ENCODE peak calls at places on chromosomes 5 and 9, in five cellular contexts. One of them, this sample, is unnamed.

GRCh38 chr9:95207403-95207802 is 110.1 kb downstream of the FANCC start:
- DNase-seq in hepatocyte: no peak
- DNase-seq in OCI-LY7: no peak
- DNase-seq in endothelial cell of umbilical vein: no peak
- DNase-seq in A549: no peak
- DNase-seq in this sample: no peak

GRCh38 chr5:132313961-132314432 is 19.8 kb downstream of the SLC22A4 start:
- DNase-seq in hepatocyte: no peak
- DNase-seq in OCI-LY7: no peak
- DNase-seq in endothelial cell of umbilical vein: no peak
- DNase-seq in A549: no peak
- DNase-seq in this sample: no peak

GRCh38 chr9:35385042-35385441 is 104.9 kb upstream of the RUSC2 start:
- DNase-seq in hepatocyte: peak
- DNase-seq in OCI-LY7: no peak
- DNase-seq in endothelial cell of umbilical vein: peak
- DNase-seq in A549: peak
- DNase-seq in this sample: no peak

GRCh38 chr5:131096774-131097695 is 68.0 kb downstream of the HINT1 start:
- DNase-seq in hepatocyte: no peak
- DNase-seq in OCI-LY7: no peak
- DNase-seq in endothelial cell of umbilical vein: no peak
- DNase-seq in A549: no peak
- DNase-seq in this sample: no peak

GRCh38 chr9:36163049-36163839 is 5.9 kb upstream of the CCIN start:
- DNase-seq in hepatocyte: peak
- DNase-seq in OCI-LY7: no peak
- DNase-seq in endothelial cell of umbilical vein: peak
- DNase-seq in A549: peak
- DNase-seq in this sample: no peak

GRCh38 chr9:82252116-82252515 is 263.5 kb downstream of the SPATA31D1 start:
- DNase-seq in hepatocyte: no peak
- DNase-seq in OCI-LY7: no peak
- DNase-seq in endothelial cell of umbilical vein: no peak
- DNase-seq in A549: no peak
- DNase-seq in this sample: no peak

GRCh38 chr5:54646285-54647101 is 128.9 kb downstream of the SNX18 start:
- DNase-seq in hepatocyte: no peak
- DNase-seq in OCI-LY7: peak
- DNase-seq in endothelial cell of umbilical vein: peak
- DNase-seq in A549: peak
- DNase-seq in this sample: peak

GRCh38 chr5:107487056-107487461 is 183.7 kb downstream of the EFNA5 start:
- DNase-seq in hepatocyte: no peak
- DNase-seq in OCI-LY7: no peak
- DNase-seq in endothelial cell of umbilical vein: peak
- DNase-seq in A549: no peak
- DNase-seq in this sample: no peak

GRCh38 chr5:135823799-135824366 is 10.6 kb upstream of the SLC25A48 start:
- DNase-seq in hepatocyte: no peak
- DNase-seq in OCI-LY7: no peak
- DNase-seq in endothelial cell of umbilical vein: no peak
- DNase-seq in A549: no peak
- DNase-seq in this sample: no peak

GRCh38 chr9:1869843-1870242 is 145.3 kb upstream of the SMARCA2 start:
- DNase-seq in hepatocyte: peak
- DNase-seq in OCI-LY7: peak
- DNase-seq in endothelial cell of umbilical vein: no peak
- DNase-seq in A549: peak
- DNase-seq in this sample: peak

GRCh38 chr5:152932631-152933030 is 527.6 kb upstream of the NMUR2 start:
- DNase-seq in hepatocyte: no peak
- DNase-seq in OCI-LY7: no peak
- DNase-seq in endothelial cell of umbilical vein: no peak
- DNase-seq in A549: no peak
- DNase-seq in this sample: no peak

GRCh38 chr5:147216552-147217154 is 18.2 kb upstream of the STK32A start:
- DNase-seq in hepatocyte: peak
- DNase-seq in OCI-LY7: no peak
- DNase-seq in endothelial cell of umbilical vein: no peak
- DNase-seq in A549: no peak
- DNase-seq in this sample: no peak

GRCh38 chr9:94920439-94920951 is 194.0 kb downstream of the AOPEP start:
- DNase-seq in hepatocyte: peak
- DNase-seq in OCI-LY7: no peak
- DNase-seq in endothelial cell of umbilical vein: no peak
- DNase-seq in A549: peak
- DNase-seq in this sample: no peak

GRCh38 chr5:80569961-80570786 is at the start of gene ANKRD34B:
- DNase-seq in hepatocyte: peak
- DNase-seq in OCI-LY7: no peak
- DNase-seq in endothelial cell of umbilical vein: peak
- DNase-seq in A549: peak
- DNase-seq in this sample: no peak

GRCh38 chr9:71249729-71250317 is 128.4 kb upstream of the TRPM3 start:
- DNase-seq in hepatocyte: peak
- DNase-seq in OCI-LY7: peak
- DNase-seq in endothelial cell of umbilical vein: peak
- DNase-seq in A549: peak
- DNase-seq in this sample: peak

GRCh38 chr9:98318041-98318790 is 62.8 kb upstream of the TBC1D2 start:
- DNase-seq in hepatocyte: no peak
- DNase-seq in OCI-LY7: no peak
- DNase-seq in endothelial cell of umbilical vein: no peak
- DNase-seq in A549: no peak
- DNase-seq in this sample: no peak

GRCh38 chr9:98709968-98710965 is 1.5 kb upstream of the GABBR2 start:
- DNase-seq in hepatocyte: peak
- DNase-seq in OCI-LY7: no peak
- DNase-seq in endothelial cell of umbilical vein: peak
- DNase-seq in A549: peak
- DNase-seq in this sample: peak

GRCh38 chr9:92807757-92808725 is 43.4 kb upstream of the BICD2 start:
- DNase-seq in hepatocyte: no peak
- DNase-seq in OCI-LY7: no peak
- DNase-seq in endothelial cell of umbilical vein: no peak
- DNase-seq in A549: no peak
- DNase-seq in this sample: no peak

GRCh38 chr5:8842906-8843590 is 702.8 kb downstream of the SEMA5A start:
- DNase-seq in hepatocyte: peak
- DNase-seq in OCI-LY7: no peak
- DNase-seq in endothelial cell of umbilical vein: no peak
- DNase-seq in A549: no peak
- DNase-seq in this sample: no peak

GRCh38 chr5:2038337-2039179 is 155.8 kb upstream of the IRX4 start:
- DNase-seq in hepatocyte: peak
- DNase-seq in OCI-LY7: peak
- DNase-seq in endothelial cell of umbilical vein: peak
- DNase-seq in A549: peak
- DNase-seq in this sample: peak

GRCh38 chr5:94618029-94618492 is 343 bp downstream of the KIAA0825 start:
- DNase-seq in hepatocyte: peak
- DNase-seq in OCI-LY7: peak
- DNase-seq in endothelial cell of umbilical vein: peak
- DNase-seq in A549: peak
- DNase-seq in this sample: peak

GRCh38 chr5:58751222-58751621 is 168.3 kb downstream of the RAB3C start:
- DNase-seq in hepatocyte: peak
- DNase-seq in OCI-LY7: no peak
- DNase-seq in endothelial cell of umbilical vein: peak
- DNase-seq in A549: peak
- DNase-seq in this sample: no peak

GRCh38 chr9:77750981-77751340 is 102.8 kb upstream of the GNA14 start:
- DNase-seq in hepatocyte: no peak
- DNase-seq in OCI-LY7: no peak
- DNase-seq in endothelial cell of umbilical vein: peak
- DNase-seq in A549: no peak
- DNase-seq in this sample: no peak

GRCh38 chr9:81361311-81361710 is 328.0 kb downstream of the TLE1 start:
- DNase-seq in hepatocyte: no peak
- DNase-seq in OCI-LY7: no peak
- DNase-seq in endothelial cell of umbilical vein: no peak
- DNase-seq in A549: no peak
- DNase-seq in this sample: no peak

GRCh38 chr5:54518146-54519082 is 855 bp downstream of the SNX18 start:
- DNase-seq in hepatocyte: peak
- DNase-seq in OCI-LY7: peak
- DNase-seq in endothelial cell of umbilical vein: peak
- DNase-seq in A549: peak
- DNase-seq in this sample: no peak

GRCh38 chr5:131794596-131794995 is 2.2 kb downstream of the FNIP1 start:
- DNase-seq in hepatocyte: no peak
- DNase-seq in OCI-LY7: peak
- DNase-seq in endothelial cell of umbilical vein: no peak
- DNase-seq in A549: no peak
- DNase-seq in this sample: no peak

GRCh38 chr9:81069923-81070322 is 619.4 kb downstream of the TLE1 start:
- DNase-seq in hepatocyte: no peak
- DNase-seq in OCI-LY7: no peak
- DNase-seq in endothelial cell of umbilical vein: no peak
- DNase-seq in A549: no peak
- DNase-seq in this sample: no peak

GRCh38 chr5:92527311-92528078 is 1053.5 kb downstream of the NR2F1-AS1 start:
- DNase-seq in hepatocyte: no peak
- DNase-seq in OCI-LY7: no peak
- DNase-seq in endothelial cell of umbilical vein: no peak
- DNase-seq in A549: no peak
- DNase-seq in this sample: no peak

DNA sequence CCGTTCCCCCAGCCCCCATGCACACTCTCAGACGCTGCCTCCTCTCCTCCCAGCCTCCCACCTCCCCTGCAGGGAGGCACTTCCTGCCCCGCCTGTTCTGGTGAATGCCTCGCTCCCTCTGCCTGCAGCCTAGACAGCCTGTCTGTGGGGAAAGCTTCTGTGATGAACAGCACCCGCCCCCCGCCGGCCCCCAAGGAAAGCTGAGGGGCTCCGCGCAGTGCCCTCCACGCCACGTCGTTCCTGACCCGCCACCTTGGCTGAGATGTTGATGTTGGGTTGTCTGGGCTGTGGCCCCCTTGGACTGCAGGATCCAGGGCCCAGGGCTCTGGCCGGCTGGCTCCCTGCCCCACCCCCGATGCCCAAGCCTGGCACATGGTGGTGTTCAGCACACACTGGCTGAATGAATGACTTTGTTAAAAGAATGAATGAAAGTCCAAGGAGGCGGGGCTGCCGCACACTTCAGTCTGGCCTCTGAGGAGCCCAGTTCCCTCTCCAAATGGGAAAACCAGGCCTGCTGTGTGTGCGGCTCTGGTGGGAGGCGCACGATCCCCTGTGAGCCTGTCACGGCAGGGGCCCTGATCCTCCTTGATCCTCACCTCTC is 2.1 kb upstream of the MYMK start:
- DNase-seq in hepatocyte: no peak
- DNase-seq in OCI-LY7: no peak
- DNase-seq in endothelial cell of umbilical vein: no peak
- DNase-seq in A549: no peak
- DNase-seq in this sample: no peak
- H3K4me2 ChIP-seq in hepatocyte: peak
- H3K4me2 ChIP-seq in OCI-LY7: no peak
- H3K4me2 ChIP-seq in endothelial cell of umbilical vein: no peak
- H3K4me2 ChIP-seq in A549: no peak
- H3K4me2 ChIP-seq in this sample: no peak

GRCh38 chr5:96538831-96539250 is 105.8 kb upstream of the PCSK1 start:
- DNase-seq in hepatocyte: no peak
- DNase-seq in OCI-LY7: no peak
- DNase-seq in endothelial cell of umbilical vein: peak
- DNase-seq in A549: peak
- DNase-seq in this sample: no peak
- H3K4me2 ChIP-seq in hepatocyte: no peak
- H3K4me2 ChIP-seq in OCI-LY7: no peak
- H3K4me2 ChIP-seq in endothelial cell of umbilical vein: peak
- H3K4me2 ChIP-seq in A549: peak
- H3K4me2 ChIP-seq in this sample: no peak

DNA sequence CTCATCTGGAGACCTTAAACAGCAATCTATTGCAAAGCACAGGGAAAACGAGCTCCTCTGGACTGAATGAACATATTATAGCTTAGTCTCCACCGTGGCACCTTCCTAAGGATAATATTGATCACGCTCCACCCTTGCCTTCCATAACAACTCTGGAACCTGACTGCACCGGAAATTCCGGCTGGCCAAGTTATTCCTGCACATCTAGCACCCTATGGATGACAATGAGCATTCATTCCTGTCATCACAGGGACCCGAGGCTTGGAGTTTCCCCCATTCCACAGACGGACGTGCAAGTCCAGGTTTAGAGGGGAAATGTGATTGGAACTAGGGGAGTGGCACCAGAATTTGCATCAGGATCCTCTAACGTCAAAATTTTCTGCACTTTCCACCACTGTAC is 27.5 kb downstream of the STK10 start:
- DNase-seq in hepatocyte: no peak
- DNase-seq in OCI-LY7: no peak
- DNase-seq in endothelial cell of umbilical vein: no peak
- DNase-seq in A549: no peak
- DNase-seq in this sample: no peak
- H3K4me2 ChIP-seq in hepatocyte: no peak
- H3K4me2 ChIP-seq in OCI-LY7: peak
- H3K4me2 ChIP-seq in endothelial cell of umbilical vein: no peak
- H3K4me2 ChIP-seq in A549: no peak
- H3K4me2 ChIP-seq in this sample: no peak

GRCh38 chr5:89440670-89441069 is 557.7 kb upstream of the MEF2C start:
- DNase-seq in hepatocyte: no peak
- DNase-seq in OCI-LY7: no peak
- DNase-seq in endothelial cell of umbilical vein: peak
- DNase-seq in A549: no peak
- DNase-seq in this sample: no peak

GRCh38 chr5:89441965-89442364 is 559.0 kb upstream of the MEF2C start:
- DNase-seq in hepatocyte: no peak
- DNase-seq in OCI-LY7: no peak
- DNase-seq in endothelial cell of umbilical vein: no peak
- DNase-seq in A549: no peak
- DNase-seq in this sample: no peak

GRCh38 chr5:89436464-89436863 is 553.5 kb upstream of the MEF2C start:
- DNase-seq in hepatocyte: no peak
- DNase-seq in OCI-LY7: no peak
- DNase-seq in endothelial cell of umbilical vein: no peak
- DNase-seq in A549: no peak
- DNase-seq in this sample: no peak

GRCh38 chr5:89435347-89435746 is 552.4 kb upstream of the MEF2C start:
- DNase-seq in hepatocyte: no peak
- DNase-seq in OCI-LY7: no peak
- DNase-seq in endothelial cell of umbilical vein: no peak
- DNase-seq in A549: no peak
- DNase-seq in this sample: no peak

GRCh38 chr5:89437450-89438435 is 554.8 kb upstream of the MEF2C start:
- DNase-seq in hepatocyte: no peak
- DNase-seq in OCI-LY7: no peak
- DNase-seq in endothelial cell of umbilical vein: no peak
- DNase-seq in A549: no peak
- DNase-seq in this sample: no peak
- H3K4me2 ChIP-seq in hepatocyte: no peak
- H3K4me2 ChIP-seq in OCI-LY7: no peak
- H3K4me2 ChIP-seq in endothelial cell of umbilical vein: no peak
- H3K4me2 ChIP-seq in A549: no peak
- H3K4me2 ChIP-seq in this sample: no peak

This sample was measured in Karpas-422.